ENCODE peak calls at places on chromosomes 5 and 9, in six cellular contexts. One of them, this sample, is unnamed.

GRCh38 chr9:82597225-82598158 is 465.4 kb downstream of the RASEF start:
- DNase-seq in cardiac fibroblast: no peak
- DNase-seq in naive thymus-derived CD8-positive, alpha-beta T cell: no peak
- DNase-seq in anterior cingulate cortex: no peak
- DNase-seq in stimulated activated CD4-positive, alpha-beta T cell treated with anti-CD3 and anti-CD28 coated beads, TNF-alpha, amount 100 ng/mL, for 48 hours: no peak
- DNase-seq in renal cortical epithelial cell: no peak
- DNase-seq in this sample: no peak

GRCh38 chr9:136110082-136111061 is 8.3 kb downstream of the TMEM250 start:
- DNase-seq in cardiac fibroblast: peak; percentile 39
- DNase-seq in naive thymus-derived CD8-positive, alpha-beta T cell: peak; percentile 56
- DNase-seq in anterior cingulate cortex: no peak
- DNase-seq in stimulated activated CD4-positive, alpha-beta T cell treated with anti-CD3 and anti-CD28 coated beads, TNF-alpha, amount 100 ng/mL, for 48 hours: no peak
- DNase-seq in renal cortical epithelial cell: no peak
- DNase-seq in this sample: no peak

GRCh38 chr5:57133574-57133973 is 40.3 kb upstream of the GPBP1 start:
- DNase-seq in cardiac fibroblast: no peak
- DNase-seq in naive thymus-derived CD8-positive, alpha-beta T cell: no peak
- DNase-seq in anterior cingulate cortex: no peak
- DNase-seq in stimulated activated CD4-positive, alpha-beta T cell treated with anti-CD3 and anti-CD28 coated beads, TNF-alpha, amount 100 ng/mL, for 48 hours: no peak
- DNase-seq in renal cortical epithelial cell: no peak
- DNase-seq in this sample: no peak

GRCh38 chr9:3014164-3014563 is 170.3 kb upstream of the PUM3 start:
- DNase-seq in cardiac fibroblast: no peak
- DNase-seq in naive thymus-derived CD8-positive, alpha-beta T cell: no peak
- DNase-seq in anterior cingulate cortex: no peak
- DNase-seq in stimulated activated CD4-positive, alpha-beta T cell treated with anti-CD3 and anti-CD28 coated beads, TNF-alpha, amount 100 ng/mL, for 48 hours: no peak
- DNase-seq in renal cortical epithelial cell: no peak
- DNase-seq in this sample: no peak

GRCh38 chr5:62017092-62017491 is 288.9 kb upstream of the KIF2A start:
- DNase-seq in cardiac fibroblast: no peak
- DNase-seq in naive thymus-derived CD8-positive, alpha-beta T cell: no peak
- DNase-seq in anterior cingulate cortex: no peak
- DNase-seq in stimulated activated CD4-positive, alpha-beta T cell treated with anti-CD3 and anti-CD28 coated beads, TNF-alpha, amount 100 ng/mL, for 48 hours: no peak
- DNase-seq in renal cortical epithelial cell: no peak
- DNase-seq in this sample: no peak

GRCh38 chr9:28810375-28811075 is 1237.2 kb upstream of the C9orf72 start:
- DNase-seq in cardiac fibroblast: no peak
- DNase-seq in naive thymus-derived CD8-positive, alpha-beta T cell: no peak
- DNase-seq in anterior cingulate cortex: no peak
- DNase-seq in stimulated activated CD4-positive, alpha-beta T cell treated with anti-CD3 and anti-CD28 coated beads, TNF-alpha, amount 100 ng/mL, for 48 hours: no peak
- DNase-seq in renal cortical epithelial cell: peak; percentile 92
- DNase-seq in this sample: no peak

GRCh38 chr5:23012842-23013241 is 159.7 kb upstream of the CDH12 start:
- DNase-seq in cardiac fibroblast: no peak
- DNase-seq in naive thymus-derived CD8-positive, alpha-beta T cell: no peak
- DNase-seq in anterior cingulate cortex: no peak
- DNase-seq in stimulated activated CD4-positive, alpha-beta T cell treated with anti-CD3 and anti-CD28 coated beads, TNF-alpha, amount 100 ng/mL, for 48 hours: no peak
- DNase-seq in renal cortical epithelial cell: no peak
- DNase-seq in this sample: no peak

GRCh38 chr5:167626341-167627118 is 664.9 kb upstream of the WWC1 start:
- DNase-seq in cardiac fibroblast: no peak
- DNase-seq in naive thymus-derived CD8-positive, alpha-beta T cell: no peak
- DNase-seq in anterior cingulate cortex: no peak
- DNase-seq in stimulated activated CD4-positive, alpha-beta T cell treated with anti-CD3 and anti-CD28 coated beads, TNF-alpha, amount 100 ng/mL, for 48 hours: no peak
- DNase-seq in renal cortical epithelial cell: peak; percentile 41
- DNase-seq in this sample: no peak

GRCh38 chr9:68443560-68443959 is 87.1 kb downstream of the PGM5 start:
- DNase-seq in cardiac fibroblast: no peak
- DNase-seq in naive thymus-derived CD8-positive, alpha-beta T cell: no peak
- DNase-seq in anterior cingulate cortex: no peak
- DNase-seq in stimulated activated CD4-positive, alpha-beta T cell treated with anti-CD3 and anti-CD28 coated beads, TNF-alpha, amount 100 ng/mL, for 48 hours: no peak
- DNase-seq in renal cortical epithelial cell: no peak
- DNase-seq in this sample: no peak

GRCh38 chr5:172788771-172789686 is 18.0 kb upstream of the DUSP1 start:
- DNase-seq in cardiac fibroblast: peak; percentile 46
- DNase-seq in naive thymus-derived CD8-positive, alpha-beta T cell: peak; percentile 7
- DNase-seq in anterior cingulate cortex: no peak
- DNase-seq in stimulated activated CD4-positive, alpha-beta T cell treated with anti-CD3 and anti-CD28 coated beads, TNF-alpha, amount 100 ng/mL, for 48 hours: no peak
- DNase-seq in renal cortical epithelial cell: no peak
- DNase-seq in this sample: no peak

GRCh38 chr5:132474131-132474723 is 16.3 kb downstream of the IRF1 start:
- DNase-seq in cardiac fibroblast: no peak
- DNase-seq in naive thymus-derived CD8-positive, alpha-beta T cell: no peak
- DNase-seq in anterior cingulate cortex: no peak
- DNase-seq in stimulated activated CD4-positive, alpha-beta T cell treated with anti-CD3 and anti-CD28 coated beads, TNF-alpha, amount 100 ng/mL, for 48 hours: no peak
- DNase-seq in renal cortical epithelial cell: no peak
- DNase-seq in this sample: no peak

GRCh38 chr9:73269430-73270101 is 117.9 kb downstream of the ANXA1 start:
- DNase-seq in cardiac fibroblast: peak; percentile 50
- DNase-seq in naive thymus-derived CD8-positive, alpha-beta T cell: no peak
- DNase-seq in anterior cingulate cortex: no peak
- DNase-seq in stimulated activated CD4-positive, alpha-beta T cell treated with anti-CD3 and anti-CD28 coated beads, TNF-alpha, amount 100 ng/mL, for 48 hours: no peak
- DNase-seq in renal cortical epithelial cell: peak; percentile 33
- DNase-seq in this sample: no peak

GRCh38 chr5:88883059-88883565 is at the start of gene MEF2C:
- DNase-seq in cardiac fibroblast: peak; percentile 92
- DNase-seq in naive thymus-derived CD8-positive, alpha-beta T cell: no peak
- DNase-seq in anterior cingulate cortex: peak; percentile 80
- DNase-seq in stimulated activated CD4-positive, alpha-beta T cell treated with anti-CD3 and anti-CD28 coated beads, TNF-alpha, amount 100 ng/mL, for 48 hours: no peak
- DNase-seq in renal cortical epithelial cell: peak; percentile 56
- DNase-seq in this sample: peak; percentile 31

GRCh38 chr9:80070071-80070742 is 498.4 kb downstream of the TLE4 start:
- DNase-seq in cardiac fibroblast: no peak
- DNase-seq in naive thymus-derived CD8-positive, alpha-beta T cell: no peak
- DNase-seq in anterior cingulate cortex: no peak
- DNase-seq in stimulated activated CD4-positive, alpha-beta T cell treated with anti-CD3 and anti-CD28 coated beads, TNF-alpha, amount 100 ng/mL, for 48 hours: no peak
- DNase-seq in renal cortical epithelial cell: no peak
- DNase-seq in this sample: no peak

GRCh38 chr9:137544176-137544755 is 5.9 kb downstream of the PNPLA7 start:
- DNase-seq in cardiac fibroblast: peak; percentile 50
- DNase-seq in naive thymus-derived CD8-positive, alpha-beta T cell: no peak
- DNase-seq in anterior cingulate cortex: no peak
- DNase-seq in stimulated activated CD4-positive, alpha-beta T cell treated with anti-CD3 and anti-CD28 coated beads, TNF-alpha, amount 100 ng/mL, for 48 hours: no peak
- DNase-seq in renal cortical epithelial cell: no peak
- DNase-seq in this sample: no peak

GRCh38 chr5:173598686-173599085 is 17.8 kb downstream of the BOD1 start:
- DNase-seq in cardiac fibroblast: no peak
- DNase-seq in naive thymus-derived CD8-positive, alpha-beta T cell: no peak
- DNase-seq in anterior cingulate cortex: no peak
- DNase-seq in stimulated activated CD4-positive, alpha-beta T cell treated with anti-CD3 and anti-CD28 coated beads, TNF-alpha, amount 100 ng/mL, for 48 hours: no peak
- DNase-seq in renal cortical epithelial cell: no peak
- DNase-seq in this sample: no peak

GRCh38 chr9:4315582-4316215 is 15.8 kb upstream of the GLIS3 start:
- DNase-seq in cardiac fibroblast: peak; percentile 89
- DNase-seq in naive thymus-derived CD8-positive, alpha-beta T cell: peak; percentile 73
- DNase-seq in anterior cingulate cortex: peak; percentile 18
- DNase-seq in stimulated activated CD4-positive, alpha-beta T cell treated with anti-CD3 and anti-CD28 coated beads, TNF-alpha, amount 100 ng/mL, for 48 hours: peak; percentile 54
- DNase-seq in renal cortical epithelial cell: peak; percentile 68
- DNase-seq in this sample: peak; percentile 42

GRCh38 chr9:124105266-124105665 is 93.7 kb downstream of the LHX2 start:
- DNase-seq in cardiac fibroblast: no peak
- DNase-seq in naive thymus-derived CD8-positive, alpha-beta T cell: no peak
- DNase-seq in anterior cingulate cortex: no peak
- DNase-seq in stimulated activated CD4-positive, alpha-beta T cell treated with anti-CD3 and anti-CD28 coated beads, TNF-alpha, amount 100 ng/mL, for 48 hours: no peak
- DNase-seq in renal cortical epithelial cell: no peak
- DNase-seq in this sample: no peak

GRCh38 chr5:121698690-121699089 is 153.0 kb upstream of the FTMT start:
- DNase-seq in cardiac fibroblast: no peak
- DNase-seq in naive thymus-derived CD8-positive, alpha-beta T cell: no peak
- DNase-seq in anterior cingulate cortex: no peak
- DNase-seq in stimulated activated CD4-positive, alpha-beta T cell treated with anti-CD3 and anti-CD28 coated beads, TNF-alpha, amount 100 ng/mL, for 48 hours: no peak
- DNase-seq in renal cortical epithelial cell: no peak
- DNase-seq in this sample: no peak

GRCh38 chr5:140056880-140057279 is 13.8 kb upstream of the NRG2 start:
- DNase-seq in cardiac fibroblast: no peak
- DNase-seq in naive thymus-derived CD8-positive, alpha-beta T cell: no peak
- DNase-seq in anterior cingulate cortex: no peak
- DNase-seq in stimulated activated CD4-positive, alpha-beta T cell treated with anti-CD3 and anti-CD28 coated beads, TNF-alpha, amount 100 ng/mL, for 48 hours: no peak
- DNase-seq in renal cortical epithelial cell: no peak
- DNase-seq in this sample: no peak

GRCh38 chr9:14345586-14346237 is 31.8 kb upstream of the NFIB start:
- DNase-seq in cardiac fibroblast: no peak
- DNase-seq in naive thymus-derived CD8-positive, alpha-beta T cell: no peak
- DNase-seq in anterior cingulate cortex: no peak
- DNase-seq in stimulated activated CD4-positive, alpha-beta T cell treated with anti-CD3 and anti-CD28 coated beads, TNF-alpha, amount 100 ng/mL, for 48 hours: no peak
- DNase-seq in renal cortical epithelial cell: no peak
- DNase-seq in this sample: no peak

GRCh38 chr9:94941211-94941875 is 214.8 kb downstream of the AOPEP start:
- DNase-seq in cardiac fibroblast: peak; percentile 39
- DNase-seq in naive thymus-derived CD8-positive, alpha-beta T cell: no peak
- DNase-seq in anterior cingulate cortex: no peak
- DNase-seq in stimulated activated CD4-positive, alpha-beta T cell treated with anti-CD3 and anti-CD28 coated beads, TNF-alpha, amount 100 ng/mL, for 48 hours: no peak
- DNase-seq in renal cortical epithelial cell: peak; percentile 88
- DNase-seq in this sample: no peak

GRCh38 chr5:90985341-90985740 is 397.8 kb downstream of the ARRDC3 start:
- DNase-seq in cardiac fibroblast: no peak
- DNase-seq in naive thymus-derived CD8-positive, alpha-beta T cell: no peak
- DNase-seq in anterior cingulate cortex: no peak
- DNase-seq in stimulated activated CD4-positive, alpha-beta T cell treated with anti-CD3 and anti-CD28 coated beads, TNF-alpha, amount 100 ng/mL, for 48 hours: no peak
- DNase-seq in renal cortical epithelial cell: no peak
- DNase-seq in this sample: no peak

GRCh38 chr5:75574791-75575190 is 36.5 kb upstream of the ANKDD1B start:
- DNase-seq in cardiac fibroblast: peak; percentile 46
- DNase-seq in naive thymus-derived CD8-positive, alpha-beta T cell: no peak
- DNase-seq in anterior cingulate cortex: no peak
- DNase-seq in stimulated activated CD4-positive, alpha-beta T cell treated with anti-CD3 and anti-CD28 coated beads, TNF-alpha, amount 100 ng/mL, for 48 hours: no peak
- DNase-seq in renal cortical epithelial cell: no peak
- DNase-seq in this sample: no peak

GRCh38 chr5:112059601-112060135 is 302.7 kb upstream of the NREP start:
- DNase-seq in cardiac fibroblast: no peak
- DNase-seq in naive thymus-derived CD8-positive, alpha-beta T cell: no peak
- DNase-seq in anterior cingulate cortex: no peak
- DNase-seq in stimulated activated CD4-positive, alpha-beta T cell treated with anti-CD3 and anti-CD28 coated beads, TNF-alpha, amount 100 ng/mL, for 48 hours: no peak
- DNase-seq in renal cortical epithelial cell: no peak
- DNase-seq in this sample: no peak

GRCh38 chr9:35500130-35500748 is 10.3 kb downstream of the RUSC2 start:
- DNase-seq in cardiac fibroblast: peak; percentile 15
- DNase-seq in naive thymus-derived CD8-positive, alpha-beta T cell: no peak
- DNase-seq in anterior cingulate cortex: no peak
- DNase-seq in stimulated activated CD4-positive, alpha-beta T cell treated with anti-CD3 and anti-CD28 coated beads, TNF-alpha, amount 100 ng/mL, for 48 hours: no peak
- DNase-seq in renal cortical epithelial cell: no peak
- DNase-seq in this sample: no peak

GRCh38 chr5:169742773-169743296 is 105.8 kb downstream of the DOCK2 start:
- DNase-seq in cardiac fibroblast: peak; percentile 45
- DNase-seq in naive thymus-derived CD8-positive, alpha-beta T cell: no peak
- DNase-seq in anterior cingulate cortex: no peak
- DNase-seq in stimulated activated CD4-positive, alpha-beta T cell treated with anti-CD3 and anti-CD28 coated beads, TNF-alpha, amount 100 ng/mL, for 48 hours: no peak
- DNase-seq in renal cortical epithelial cell: no peak
- DNase-seq in this sample: no peak